ENCODE peak calls at places on chromosomes 1 and 21, in seven cellular contexts. One of them, this sample, is unnamed.

GRCh38 chr1:71080178-71080781 is 555 bp downstream of the ZRANB2 start:
- DNase-seq in CD4-positive, alpha-beta T cell: no peak
- DNase-seq in A673: peak
- DNase-seq in left ventricle myocardium inferior: no peak
- DNase-seq in tibial artery: no peak
- DNase-seq in uterus: no peak
- DNase-seq in GM20000: peak
- DNase-seq in this sample: no peak

GRCh38 chr1:157111396-157112165 is 12.0 kb upstream of the ETV3L start:
- DNase-seq in GM20000: no peak
- DNase-seq in left ventricle myocardium inferior: no peak
- DNase-seq in tibial artery: no peak
- DNase-seq in uterus: no peak
- DNase-seq in A673: no peak
- DNase-seq in CD4-positive, alpha-beta T cell: no peak
- DNase-seq in this sample: no peak

GRCh38 chr1:233109121-233109520 is 158.7 kb downstream of the NTPCR start:
- DNase-seq in GM20000: no peak
- DNase-seq in CD4-positive, alpha-beta T cell: no peak
- DNase-seq in A673: no peak
- DNase-seq in tibial artery: no peak
- DNase-seq in uterus: no peak
- DNase-seq in left ventricle myocardium inferior: no peak
- DNase-seq in this sample: no peak

GRCh38 chr1:113416515-113416914 is 26.2 kb downstream of the MAGI3 start:
- DNase-seq in tibial artery: no peak
- DNase-seq in A673: peak
- DNase-seq in GM20000: no peak
- DNase-seq in uterus: no peak
- DNase-seq in CD4-positive, alpha-beta T cell: no peak
- DNase-seq in left ventricle myocardium inferior: no peak
- DNase-seq in this sample: no peak

GRCh38 chr1:203627819-203628184 is 1.2 kb downstream of the ATP2B4 start:
- DNase-seq in left ventricle myocardium inferior: peak
- DNase-seq in CD4-positive, alpha-beta T cell: no peak
- DNase-seq in A673: peak
- DNase-seq in tibial artery: peak
- DNase-seq in GM20000: peak
- DNase-seq in uterus: peak
- DNase-seq in this sample: no peak

GRCh38 chr1:232844791-232845190 is 39.6 kb downstream of the MAP10 start:
- DNase-seq in uterus: no peak
- DNase-seq in CD4-positive, alpha-beta T cell: no peak
- DNase-seq in GM20000: no peak
- DNase-seq in A673: no peak
- DNase-seq in left ventricle myocardium inferior: no peak
- DNase-seq in tibial artery: no peak
- DNase-seq in this sample: no peak

GRCh38 chr1:2129256-2129943 is 65.2 kb downstream of the FAAP20 start:
- DNase-seq in tibial artery: no peak
- DNase-seq in GM20000: no peak
- DNase-seq in CD4-positive, alpha-beta T cell: no peak
- DNase-seq in left ventricle myocardium inferior: peak
- DNase-seq in uterus: no peak
- DNase-seq in A673: no peak
- DNase-seq in this sample: no peak

GRCh38 chr1:241442686-241443085 is 76.9 kb downstream of the FH start:
- DNase-seq in A673: no peak
- DNase-seq in tibial artery: no peak
- DNase-seq in uterus: no peak
- DNase-seq in CD4-positive, alpha-beta T cell: no peak
- DNase-seq in left ventricle myocardium inferior: no peak
- DNase-seq in GM20000: no peak
- DNase-seq in this sample: no peak

GRCh38 chr1:71147637-71148360 is 67.0 kb upstream of the ZRANB2 start:
- DNase-seq in A673: peak
- DNase-seq in GM20000: no peak
- DNase-seq in tibial artery: no peak
- DNase-seq in uterus: no peak
- DNase-seq in left ventricle myocardium inferior: no peak
- DNase-seq in CD4-positive, alpha-beta T cell: no peak
- DNase-seq in this sample: no peak

GRCh38 chr21:14842641-14843040 is 222.2 kb downstream of the NRIP1 start:
- DNase-seq in GM20000: no peak
- DNase-seq in A673: no peak
- DNase-seq in uterus: no peak
- DNase-seq in CD4-positive, alpha-beta T cell: no peak
- DNase-seq in tibial artery: no peak
- DNase-seq in left ventricle myocardium inferior: no peak
- DNase-seq in this sample: no peak

GRCh38 chr1:61337981-61338848 is 255.9 kb downstream of the NFIA start:
- DNase-seq in CD4-positive, alpha-beta T cell: no peak
- DNase-seq in uterus: peak
- DNase-seq in GM20000: no peak
- DNase-seq in left ventricle myocardium inferior: peak
- DNase-seq in A673: peak
- DNase-seq in tibial artery: peak
- DNase-seq in this sample: peak

GRCh38 chr1:153277852-153278251 is 18.4 kb downstream of the LORICRIN start:
- DNase-seq in A673: no peak
- DNase-seq in CD4-positive, alpha-beta T cell: peak
- DNase-seq in GM20000: peak
- DNase-seq in left ventricle myocardium inferior: no peak
- DNase-seq in tibial artery: no peak
- DNase-seq in uterus: no peak
- DNase-seq in this sample: no peak

GRCh38 chr1:232726048-232726779 is 79.0 kb upstream of the MAP10 start:
- DNase-seq in uterus: no peak
- DNase-seq in tibial artery: no peak
- DNase-seq in CD4-positive, alpha-beta T cell: no peak
- DNase-seq in A673: no peak
- DNase-seq in GM20000: peak
- DNase-seq in left ventricle myocardium inferior: no peak
- DNase-seq in this sample: no peak

GRCh38 chr1:43531453-43531905 is 796 bp downstream of the PTPRF start:
- DNase-seq in GM20000: peak
- DNase-seq in uterus: no peak
- DNase-seq in tibial artery: no peak
- DNase-seq in CD4-positive, alpha-beta T cell: no peak
- DNase-seq in A673: peak
- DNase-seq in left ventricle myocardium inferior: no peak
- DNase-seq in this sample: peak

GRCh38 chr1:182173791-182174190 is 112.3 kb upstream of the ZNF648 start:
- DNase-seq in left ventricle myocardium inferior: peak
- DNase-seq in CD4-positive, alpha-beta T cell: no peak
- DNase-seq in GM20000: no peak
- DNase-seq in A673: no peak
- DNase-seq in uterus: peak
- DNase-seq in tibial artery: peak
- DNase-seq in this sample: no peak

GRCh38 chr1:81174052-81174451 is 626.7 kb upstream of the ADGRL2 start:
- DNase-seq in left ventricle myocardium inferior: no peak
- DNase-seq in CD4-positive, alpha-beta T cell: no peak
- DNase-seq in tibial artery: no peak
- DNase-seq in uterus: no peak
- DNase-seq in GM20000: no peak
- DNase-seq in A673: no peak
- DNase-seq in this sample: no peak

GRCh38 chr21:35528109-35529042 is 479.3 kb upstream of the RUNX1 start:
- DNase-seq in tibial artery: no peak
- DNase-seq in CD4-positive, alpha-beta T cell: peak
- DNase-seq in A673: no peak
- DNase-seq in GM20000: peak
- DNase-seq in left ventricle myocardium inferior: peak
- DNase-seq in uterus: no peak
- DNase-seq in this sample: no peak

GRCh38 chr1:16716691-16717173 is 23.6 kb upstream of the RNU1-4 start:
- DNase-seq in uterus: no peak
- DNase-seq in GM20000: peak
- DNase-seq in A673: no peak
- DNase-seq in left ventricle myocardium inferior: no peak
- DNase-seq in tibial artery: no peak
- DNase-seq in CD4-positive, alpha-beta T cell: no peak
- DNase-seq in this sample: no peak

GRCh38 chr1:11538886-11539285 is 59.9 kb downstream of the DISP3 start:
- DNase-seq in GM20000: no peak
- DNase-seq in tibial artery: no peak
- DNase-seq in A673: no peak
- DNase-seq in left ventricle myocardium inferior: no peak
- DNase-seq in CD4-positive, alpha-beta T cell: no peak
- DNase-seq in uterus: no peak
- DNase-seq in this sample: no peak

GRCh38 chr21:34885125-34885524 is 164.0 kb downstream of the RUNX1 start:
- DNase-seq in uterus: no peak
- DNase-seq in GM20000: no peak
- DNase-seq in CD4-positive, alpha-beta T cell: no peak
- DNase-seq in left ventricle myocardium inferior: no peak
- DNase-seq in A673: no peak
- DNase-seq in tibial artery: no peak
- DNase-seq in this sample: no peak

GRCh38 chr1:236734141-236734765 is 48.0 kb downstream of the ACTN2 start:
- DNase-seq in left ventricle myocardium inferior: no peak
- DNase-seq in GM20000: no peak
- DNase-seq in A673: peak
- DNase-seq in CD4-positive, alpha-beta T cell: no peak
- DNase-seq in uterus: no peak
- DNase-seq in tibial artery: no peak
- DNase-seq in this sample: no peak

GRCh38 chr1:25030674-25031589 is 100.9 kb upstream of the RUNX3 start:
- DNase-seq in left ventricle myocardium inferior: no peak
- DNase-seq in uterus: no peak
- DNase-seq in CD4-positive, alpha-beta T cell: peak
- DNase-seq in A673: no peak
- DNase-seq in tibial artery: no peak
- DNase-seq in GM20000: peak
- DNase-seq in this sample: no peak

GRCh38 chr1:8455700-8456305 is 137.9 kb downstream of the SLC45A1 start:
- DNase-seq in GM20000: no peak
- DNase-seq in uterus: no peak
- DNase-seq in A673: no peak
- DNase-seq in tibial artery: no peak
- DNase-seq in left ventricle myocardium inferior: no peak
- DNase-seq in CD4-positive, alpha-beta T cell: no peak
- DNase-seq in this sample: no peak

GRCh38 chr1:91804546-91805023 is 81.4 kb downstream of the TGFBR3 start:
- DNase-seq in CD4-positive, alpha-beta T cell: peak
- DNase-seq in uterus: no peak
- DNase-seq in tibial artery: no peak
- DNase-seq in A673: no peak
- DNase-seq in GM20000: no peak
- DNase-seq in left ventricle myocardium inferior: no peak
- DNase-seq in this sample: no peak

DNA sequence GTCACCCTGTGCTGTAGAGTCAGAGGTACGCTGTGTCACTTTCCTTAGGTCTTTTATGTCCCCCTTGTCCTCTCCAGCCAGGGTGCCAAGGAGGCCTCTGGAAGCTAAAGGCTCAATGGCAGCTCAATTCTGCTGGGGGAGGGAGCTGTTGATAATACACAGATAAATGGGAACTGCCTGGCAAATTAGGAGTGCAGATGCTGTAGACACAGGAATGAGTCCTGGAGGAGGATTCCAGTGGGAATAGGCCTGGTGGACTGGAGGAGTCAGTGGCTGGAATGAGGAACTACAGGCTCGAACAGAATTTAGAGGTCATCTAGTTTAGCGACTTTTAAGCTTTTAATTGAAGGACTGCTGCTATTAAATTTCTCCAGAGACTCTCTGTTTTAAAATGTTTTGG is 9.2 kb upstream of the IL19 start:
- DNase-seq in tibial artery: no peak
- DNase-seq in GM20000: no peak
- DNase-seq in A673: no peak
- DNase-seq in CD4-positive, alpha-beta T cell: no peak
- DNase-seq in uterus: no peak
- DNase-seq in left ventricle myocardium inferior: no peak
- DNase-seq in this sample: no peak
- TF ChIP-seq CTCF in tibial artery: no peak
- TF ChIP-seq CTCF in GM20000: no peak
- TF ChIP-seq CTCF in A673: no peak
- TF ChIP-seq CTCF in CD4-positive, alpha-beta T cell: no peak
- TF ChIP-seq CTCF in uterus: no peak
- TF ChIP-seq CTCF in left ventricle myocardium inferior: peak
- TF ChIP-seq CTCF in this sample: no peak

GRCh38 chr1:221174598-221174997 is 295.4 kb downstream of the HLX start:
- DNase-seq in GM20000: no peak
- DNase-seq in A673: no peak
- DNase-seq in left ventricle myocardium inferior: peak
- DNase-seq in CD4-positive, alpha-beta T cell: no peak
- DNase-seq in tibial artery: peak
- DNase-seq in uterus: no peak
- DNase-seq in this sample: no peak
- TF ChIP-seq CTCF in GM20000: no peak
- TF ChIP-seq CTCF in A673: no peak
- TF ChIP-seq CTCF in left ventricle myocardium inferior: peak
- TF ChIP-seq CTCF in CD4-positive, alpha-beta T cell: no peak
- TF ChIP-seq CTCF in tibial artery: peak
- TF ChIP-seq CTCF in uterus: no peak
- TF ChIP-seq CTCF in this sample: no peak

DNA sequence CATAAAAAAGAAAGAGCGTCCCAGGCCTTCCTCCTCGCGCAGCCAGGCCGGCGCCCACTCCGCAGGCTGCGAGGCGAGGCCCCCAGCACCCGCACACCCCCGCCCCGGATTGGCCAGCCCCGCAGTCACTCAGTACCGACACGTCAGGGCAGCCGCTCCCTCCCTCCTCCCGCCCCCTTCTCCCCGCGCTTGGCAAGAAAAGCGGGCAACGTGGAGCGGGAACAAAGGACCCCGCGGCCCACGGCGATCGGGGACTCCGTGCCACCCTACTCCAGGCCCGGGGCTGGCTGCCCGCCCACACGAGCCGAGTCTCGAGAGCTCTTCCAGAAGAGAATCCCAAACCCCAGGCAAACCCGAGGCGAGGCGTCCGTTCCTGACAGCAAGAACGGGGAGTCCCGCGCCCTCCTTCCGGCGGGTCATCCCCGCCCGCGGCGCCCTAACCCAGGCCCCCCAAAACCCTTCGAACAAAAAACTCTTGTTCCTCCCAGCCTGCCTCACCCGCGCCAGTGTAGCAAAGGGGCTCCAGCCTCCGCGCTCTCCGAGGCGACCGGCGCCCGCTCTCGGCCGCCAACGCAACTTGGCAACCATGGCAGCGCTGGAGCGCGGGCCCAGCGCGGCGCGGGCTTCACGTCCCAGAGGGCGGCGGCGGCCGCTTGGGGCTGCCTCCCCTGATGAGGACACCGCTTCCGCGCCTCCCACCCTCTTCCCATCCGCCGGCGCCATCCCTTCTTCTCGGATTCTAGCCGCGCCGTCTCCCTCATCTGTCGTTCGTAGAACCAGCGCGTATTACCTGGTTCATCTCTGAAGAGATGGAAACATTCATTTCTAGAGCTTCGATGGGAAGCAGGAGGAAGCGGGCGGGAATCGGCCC is 645 bp downstream of the IVNS1ABP start:
- DNase-seq in tibial artery: peak
- DNase-seq in A673: peak
- DNase-seq in uterus: peak
- DNase-seq in GM20000: peak
- DNase-seq in CD4-positive, alpha-beta T cell: peak
- DNase-seq in left ventricle myocardium inferior: peak
- DNase-seq in this sample: peak
- TF ChIP-seq CTCF in tibial artery: no peak
- TF ChIP-seq CTCF in A673: no peak
- TF ChIP-seq CTCF in uterus: no peak
- TF ChIP-seq CTCF in GM20000: no peak
- TF ChIP-seq CTCF in CD4-positive, alpha-beta T cell: no peak
- TF ChIP-seq CTCF in left ventricle myocardium inferior: no peak
- TF ChIP-seq CTCF in this sample: no peak

GRCh38 chr1:229714964-229715603 is 89.0 kb downstream of the URB2 start:
- DNase-seq in A673: peak
- DNase-seq in CD4-positive, alpha-beta T cell: peak
- DNase-seq in left ventricle myocardium inferior: no peak
- DNase-seq in uterus: no peak
- DNase-seq in tibial artery: no peak
- DNase-seq in GM20000: no peak
- DNase-seq in this sample: no peak
- TF ChIP-seq CTCF in A673: peak
- TF ChIP-seq CTCF in CD4-positive, alpha-beta T cell: peak
- TF ChIP-seq CTCF in left ventricle myocardium inferior: peak
- TF ChIP-seq CTCF in uterus: no peak
- TF ChIP-seq CTCF in tibial artery: no peak
- TF ChIP-seq CTCF in GM20000: peak
- TF ChIP-seq CTCF in this sample: no peak